ENCODE peak calls at places on chromosomes 7 and 10, in nine cellular contexts. One of them, this sample, is unnamed.

GRCh38 chr10:132516771-132517725 is 20.5 kb upstream of the INPP5A start:
- DNase-seq in skeletal muscle cell: peak; percentile 82
- DNase-seq in left ventricle myocardium superior: peak; percentile 95
- DNase-seq in GM04503: peak; percentile 92
- DNase-seq in T47D: peak; percentile 47
- DNase-seq in PC-3: peak; percentile 75
- DNase-seq in ovary: peak; percentile 97
- DNase-seq in neural crest cell: peak; percentile 64
- DNase-seq in activated CD8-positive, alpha-beta memory T cell treated with anti-CD3 and anti-CD28 coated beads for 4 hours: no peak
- DNase-seq in this sample: peak; percentile 98

GRCh38 chr10:60989400-60989876 is 45.5 kb upstream of the RHOBTB1 start:
- DNase-seq in skeletal muscle cell: no peak
- DNase-seq in left ventricle myocardium superior: no peak
- DNase-seq in GM04503: no peak
- DNase-seq in T47D: no peak
- DNase-seq in PC-3: peak; percentile 90
- DNase-seq in ovary: no peak
- DNase-seq in neural crest cell: no peak
- DNase-seq in activated CD8-positive, alpha-beta memory T cell treated with anti-CD3 and anti-CD28 coated beads for 4 hours: no peak
- DNase-seq in this sample: no peak

GRCh38 chr10:86387221-86387794 is 20.7 kb upstream of the GRID1 start:
- DNase-seq in skeletal muscle cell: no peak
- DNase-seq in left ventricle myocardium superior: no peak
- DNase-seq in GM04503: no peak
- DNase-seq in T47D: no peak
- DNase-seq in PC-3: no peak
- DNase-seq in ovary: no peak
- DNase-seq in neural crest cell: no peak
- DNase-seq in activated CD8-positive, alpha-beta memory T cell treated with anti-CD3 and anti-CD28 coated beads for 4 hours: no peak
- DNase-seq in this sample: no peak

GRCh38 chr10:75358835-75359421 is 42.6 kb downstream of the ZNF503 start:
- DNase-seq in skeletal muscle cell: peak; percentile 60
- DNase-seq in left ventricle myocardium superior: no peak
- DNase-seq in GM04503: peak; percentile 86
- DNase-seq in T47D: no peak
- DNase-seq in PC-3: peak; percentile 100
- DNase-seq in ovary: no peak
- DNase-seq in neural crest cell: no peak
- DNase-seq in activated CD8-positive, alpha-beta memory T cell treated with anti-CD3 and anti-CD28 coated beads for 4 hours: no peak
- DNase-seq in this sample: no peak

GRCh38 chr10:91551856-91552255 is 81.0 kb downstream of the PPP1R3C start:
- DNase-seq in skeletal muscle cell: peak; percentile 45
- DNase-seq in left ventricle myocardium superior: peak; percentile 55
- DNase-seq in GM04503: no peak
- DNase-seq in T47D: peak; percentile 27
- DNase-seq in PC-3: peak; percentile 40
- DNase-seq in ovary: peak; percentile 72
- DNase-seq in neural crest cell: peak; percentile 43
- DNase-seq in activated CD8-positive, alpha-beta memory T cell treated with anti-CD3 and anti-CD28 coated beads for 4 hours: no peak
- DNase-seq in this sample: no peak

GRCh38 chr10:103281753-103282152 is 4.8 kb downstream of the INA start:
- DNase-seq in skeletal muscle cell: no peak
- DNase-seq in left ventricle myocardium superior: no peak
- DNase-seq in GM04503: no peak
- DNase-seq in T47D: no peak
- DNase-seq in PC-3: no peak
- DNase-seq in ovary: no peak
- DNase-seq in neural crest cell: peak; percentile 50
- DNase-seq in activated CD8-positive, alpha-beta memory T cell treated with anti-CD3 and anti-CD28 coated beads for 4 hours: no peak
- DNase-seq in this sample: no peak

GRCh38 chr10:78470267-78471103 is 436.8 kb downstream of the RPS24 start:
- DNase-seq in skeletal muscle cell: no peak
- DNase-seq in left ventricle myocardium superior: no peak
- DNase-seq in GM04503: no peak
- DNase-seq in T47D: no peak
- DNase-seq in PC-3: peak; percentile 100
- DNase-seq in ovary: no peak
- DNase-seq in neural crest cell: no peak
- DNase-seq in activated CD8-positive, alpha-beta memory T cell treated with anti-CD3 and anti-CD28 coated beads for 4 hours: no peak
- DNase-seq in this sample: no peak

GRCh38 chr7:155450558-155450827 is 7.4 kb upstream of the EN2 start:
- DNase-seq in skeletal muscle cell: no peak
- DNase-seq in left ventricle myocardium superior: no peak
- DNase-seq in GM04503: no peak
- DNase-seq in T47D: no peak
- DNase-seq in PC-3: no peak
- DNase-seq in ovary: no peak
- DNase-seq in neural crest cell: no peak
- DNase-seq in activated CD8-positive, alpha-beta memory T cell treated with anti-CD3 and anti-CD28 coated beads for 4 hours: no peak
- DNase-seq in this sample: peak; percentile 78

GRCh38 chr7:92797693-92798092 is 38.7 kb downstream of the CDK6 start:
- DNase-seq in skeletal muscle cell: no peak
- DNase-seq in left ventricle myocardium superior: peak; percentile 40
- DNase-seq in GM04503: no peak
- DNase-seq in T47D: no peak
- DNase-seq in PC-3: no peak
- DNase-seq in ovary: no peak
- DNase-seq in neural crest cell: no peak
- DNase-seq in activated CD8-positive, alpha-beta memory T cell treated with anti-CD3 and anti-CD28 coated beads for 4 hours: no peak
- DNase-seq in this sample: no peak

GRCh38 chr10:53598914-53599313 is 826.3 kb upstream of the MBL2 start:
- DNase-seq in skeletal muscle cell: no peak
- DNase-seq in left ventricle myocardium superior: no peak
- DNase-seq in GM04503: no peak
- DNase-seq in T47D: no peak
- DNase-seq in PC-3: peak; percentile 98
- DNase-seq in ovary: no peak
- DNase-seq in neural crest cell: no peak
- DNase-seq in activated CD8-positive, alpha-beta memory T cell treated with anti-CD3 and anti-CD28 coated beads for 4 hours: no peak
- DNase-seq in this sample: no peak

GRCh38 chr10:28432210-28432676 is 100.7 kb upstream of the WAC start:
- DNase-seq in skeletal muscle cell: peak; percentile 16
- DNase-seq in left ventricle myocardium superior: peak; percentile 60
- DNase-seq in GM04503: peak; percentile 34
- DNase-seq in T47D: peak; percentile 16
- DNase-seq in PC-3: peak; percentile 64
- DNase-seq in ovary: peak; percentile 45
- DNase-seq in neural crest cell: peak; percentile 28
- DNase-seq in activated CD8-positive, alpha-beta memory T cell treated with anti-CD3 and anti-CD28 coated beads for 4 hours: peak; percentile 7
- DNase-seq in this sample: no peak

GRCh38 chr10:21975378-21975990 is 28.0 kb downstream of the DNAJC1 start:
- DNase-seq in skeletal muscle cell: no peak
- DNase-seq in left ventricle myocardium superior: no peak
- DNase-seq in GM04503: no peak
- DNase-seq in T47D: no peak
- DNase-seq in PC-3: no peak
- DNase-seq in ovary: no peak
- DNase-seq in neural crest cell: no peak
- DNase-seq in activated CD8-positive, alpha-beta memory T cell treated with anti-CD3 and anti-CD28 coated beads for 4 hours: no peak
- DNase-seq in this sample: no peak

GRCh38 chr10:52678611-52679010 is 94.0 kb downstream of the MBL2 start:
- DNase-seq in skeletal muscle cell: no peak
- DNase-seq in left ventricle myocardium superior: no peak
- DNase-seq in GM04503: no peak
- DNase-seq in T47D: no peak
- DNase-seq in PC-3: no peak
- DNase-seq in ovary: no peak
- DNase-seq in neural crest cell: no peak
- DNase-seq in activated CD8-positive, alpha-beta memory T cell treated with anti-CD3 and anti-CD28 coated beads for 4 hours: no peak
- DNase-seq in this sample: no peak

GRCh38 chr7:43691611-43692010 is 37.7 kb downstream of the COA1 start:
- DNase-seq in skeletal muscle cell: no peak
- DNase-seq in left ventricle myocardium superior: no peak
- DNase-seq in GM04503: no peak
- DNase-seq in T47D: no peak
- DNase-seq in PC-3: no peak
- DNase-seq in ovary: no peak
- DNase-seq in neural crest cell: no peak
- DNase-seq in activated CD8-positive, alpha-beta memory T cell treated with anti-CD3 and anti-CD28 coated beads for 4 hours: no peak
- DNase-seq in this sample: no peak

GRCh38 chr10:71821909-71822763 is 28.9 kb downstream of the PSAP start:
- DNase-seq in skeletal muscle cell: no peak
- DNase-seq in left ventricle myocardium superior: no peak
- DNase-seq in GM04503: no peak
- DNase-seq in T47D: no peak
- DNase-seq in PC-3: no peak
- DNase-seq in ovary: no peak
- DNase-seq in neural crest cell: no peak
- DNase-seq in activated CD8-positive, alpha-beta memory T cell treated with anti-CD3 and anti-CD28 coated beads for 4 hours: no peak
- DNase-seq in this sample: no peak

GRCh38 chr7:5143106-5143505 is 46.9 kb upstream of the WIPI2 start:
- DNase-seq in skeletal muscle cell: no peak
- DNase-seq in left ventricle myocardium superior: no peak
- DNase-seq in GM04503: no peak
- DNase-seq in T47D: no peak
- DNase-seq in PC-3: no peak
- DNase-seq in ovary: no peak
- DNase-seq in neural crest cell: no peak
- DNase-seq in activated CD8-positive, alpha-beta memory T cell treated with anti-CD3 and anti-CD28 coated beads for 4 hours: peak; percentile 1
- DNase-seq in this sample: no peak

GRCh38 chr10:122727426-122727825 is 27.8 kb upstream of the C10orf120 start:
- DNase-seq in skeletal muscle cell: no peak
- DNase-seq in left ventricle myocardium superior: no peak
- DNase-seq in GM04503: no peak
- DNase-seq in T47D: no peak
- DNase-seq in PC-3: peak; percentile 10
- DNase-seq in ovary: no peak
- DNase-seq in neural crest cell: no peak
- DNase-seq in activated CD8-positive, alpha-beta memory T cell treated with anti-CD3 and anti-CD28 coated beads for 4 hours: no peak
- DNase-seq in this sample: no peak

GRCh38 chr7:139043823-139044812 is 8.3 kb upstream of the ZC3HAV1L start:
- DNase-seq in skeletal muscle cell: no peak
- DNase-seq in left ventricle myocardium superior: no peak
- DNase-seq in GM04503: no peak
- DNase-seq in T47D: no peak
- DNase-seq in PC-3: no peak
- DNase-seq in ovary: no peak
- DNase-seq in neural crest cell: no peak
- DNase-seq in activated CD8-positive, alpha-beta memory T cell treated with anti-CD3 and anti-CD28 coated beads for 4 hours: peak; percentile 67
- DNase-seq in this sample: no peak

GRCh38 chr10:105952153-105952552 is 1212.4 kb downstream of the SORCS1 start:
- DNase-seq in skeletal muscle cell: peak; percentile 23
- DNase-seq in left ventricle myocardium superior: peak; percentile 26
- DNase-seq in GM04503: peak; percentile 3
- DNase-seq in T47D: no peak
- DNase-seq in PC-3: peak; percentile 20
- DNase-seq in ovary: no peak
- DNase-seq in neural crest cell: no peak
- DNase-seq in activated CD8-positive, alpha-beta memory T cell treated with anti-CD3 and anti-CD28 coated beads for 4 hours: no peak
- DNase-seq in this sample: no peak

GRCh38 chr10:113021268-113022028 is 71.4 kb downstream of the TCF7L2 start:
- DNase-seq in skeletal muscle cell: no peak
- DNase-seq in left ventricle myocardium superior: no peak
- DNase-seq in GM04503: no peak
- DNase-seq in T47D: no peak
- DNase-seq in PC-3: no peak
- DNase-seq in ovary: no peak
- DNase-seq in neural crest cell: no peak
- DNase-seq in activated CD8-positive, alpha-beta memory T cell treated with anti-CD3 and anti-CD28 coated beads for 4 hours: no peak
- DNase-seq in this sample: no peak

GRCh38 chr7:158268851-158269535 is 318.6 kb downstream of the PTPRN2 start:
- DNase-seq in skeletal muscle cell: no peak
- DNase-seq in left ventricle myocardium superior: peak; percentile 12
- DNase-seq in GM04503: no peak
- DNase-seq in T47D: no peak
- DNase-seq in PC-3: no peak
- DNase-seq in ovary: no peak
- DNase-seq in neural crest cell: no peak
- DNase-seq in activated CD8-positive, alpha-beta memory T cell treated with anti-CD3 and anti-CD28 coated beads for 4 hours: no peak
- DNase-seq in this sample: peak; percentile 58

GRCh38 chr7:25216837-25217236 is 11.4 kb downstream of the NPVF start:
- DNase-seq in skeletal muscle cell: peak; percentile 1
- DNase-seq in left ventricle myocardium superior: no peak
- DNase-seq in GM04503: peak; percentile 9
- DNase-seq in T47D: peak; percentile 19
- DNase-seq in PC-3: peak; percentile 79
- DNase-seq in ovary: no peak
- DNase-seq in neural crest cell: no peak
- DNase-seq in activated CD8-positive, alpha-beta memory T cell treated with anti-CD3 and anti-CD28 coated beads for 4 hours: no peak
- DNase-seq in this sample: no peak

GRCh38 chr10:96417432-96417831 is 58.6 kb upstream of the OPALIN start:
- DNase-seq in skeletal muscle cell: no peak
- DNase-seq in left ventricle myocardium superior: no peak
- DNase-seq in GM04503: no peak
- DNase-seq in T47D: peak; percentile 32
- DNase-seq in PC-3: peak; percentile 20
- DNase-seq in ovary: no peak
- DNase-seq in neural crest cell: no peak
- DNase-seq in activated CD8-positive, alpha-beta memory T cell treated with anti-CD3 and anti-CD28 coated beads for 4 hours: no peak
- DNase-seq in this sample: no peak

GRCh38 chr7:150968698-150969482 is 9.2 kb downstream of the KCNH2 start:
- DNase-seq in skeletal muscle cell: no peak
- DNase-seq in left ventricle myocardium superior: peak; percentile 48
- DNase-seq in GM04503: no peak
- DNase-seq in T47D: no peak
- DNase-seq in PC-3: no peak
- DNase-seq in ovary: no peak
- DNase-seq in neural crest cell: no peak
- DNase-seq in activated CD8-positive, alpha-beta memory T cell treated with anti-CD3 and anti-CD28 coated beads for 4 hours: no peak
- DNase-seq in this sample: no peak

GRCh38 chr7:130921391-130922180 is 187.6 kb upstream of the KLF14 start:
- DNase-seq in skeletal muscle cell: peak; percentile 54
- DNase-seq in left ventricle myocardium superior: peak; percentile 67
- DNase-seq in GM04503: peak; percentile 69
- DNase-seq in T47D: no peak
- DNase-seq in PC-3: no peak
- DNase-seq in ovary: peak; percentile 71
- DNase-seq in neural crest cell: peak; percentile 23
- DNase-seq in activated CD8-positive, alpha-beta memory T cell treated with anti-CD3 and anti-CD28 coated beads for 4 hours: no peak
- DNase-seq in this sample: peak; percentile 89

GRCh38 chr10:73810735-73811465 is 498 bp downstream of the NDST2 start:
- DNase-seq in skeletal muscle cell: no peak
- DNase-seq in left ventricle myocardium superior: peak; percentile 66
- DNase-seq in GM04503: no peak
- DNase-seq in T47D: peak; percentile 46
- DNase-seq in PC-3: peak; percentile 68
- DNase-seq in ovary: peak; percentile 58
- DNase-seq in neural crest cell: peak; percentile 28
- DNase-seq in activated CD8-positive, alpha-beta memory T cell treated with anti-CD3 and anti-CD28 coated beads for 4 hours: peak; percentile 32
- DNase-seq in this sample: peak; percentile 86

GRCh38 chr7:40643664-40644063 is 508.9 kb downstream of the SUGCT start:
- DNase-seq in skeletal muscle cell: no peak
- DNase-seq in left ventricle myocardium superior: no peak
- DNase-seq in GM04503: no peak
- DNase-seq in T47D: no peak
- DNase-seq in PC-3: no peak
- DNase-seq in ovary: no peak
- DNase-seq in neural crest cell: no peak
- DNase-seq in activated CD8-positive, alpha-beta memory T cell treated with anti-CD3 and anti-CD28 coated beads for 4 hours: no peak
- DNase-seq in this sample: no peak

GRCh38 chr10:110460111-110460809 is 37.4 kb upstream of the DUSP5 start:
- DNase-seq in skeletal muscle cell: no peak
- DNase-seq in left ventricle myocardium superior: peak; percentile 55
- DNase-seq in GM04503: no peak
- DNase-seq in T47D: no peak
- DNase-seq in PC-3: peak; percentile 44
- DNase-seq in ovary: no peak
- DNase-seq in neural crest cell: no peak
- DNase-seq in activated CD8-positive, alpha-beta memory T cell treated with anti-CD3 and anti-CD28 coated beads for 4 hours: peak; percentile 55
- DNase-seq in this sample: no peak

GRCh38 chr10:112335104-112335840 is 38.6 kb upstream of the ACSL5 start:
- DNase-seq in skeletal muscle cell: peak; percentile 12
- DNase-seq in left ventricle myocardium superior: no peak
- DNase-seq in GM04503: no peak
- DNase-seq in T47D: no peak
- DNase-seq in PC-3: no peak
- DNase-seq in ovary: no peak
- DNase-seq in neural crest cell: no peak
- DNase-seq in activated CD8-positive, alpha-beta memory T cell treated with anti-CD3 and anti-CD28 coated beads for 4 hours: no peak
- DNase-seq in this sample: no peak

GRCh38 chr10:132848951-132849545 is 63.1 kb upstream of the NKX6-2 start:
- DNase-seq in skeletal muscle cell: no peak
- DNase-seq in left ventricle myocardium superior: no peak
- DNase-seq in GM04503: no peak
- DNase-seq in T47D: no peak
- DNase-seq in PC-3: no peak
- DNase-seq in ovary: peak; percentile 24
- DNase-seq in neural crest cell: no peak
- DNase-seq in activated CD8-positive, alpha-beta memory T cell treated with anti-CD3 and anti-CD28 coated beads for 4 hours: no peak
- DNase-seq in this sample: no peak

GRCh38 chr7:131104611-131105293 is 222.9 kb upstream of the MKLN1 start:
- DNase-seq in skeletal muscle cell: no peak
- DNase-seq in left ventricle myocardium superior: no peak
- DNase-seq in GM04503: peak; percentile 8
- DNase-seq in T47D: no peak
- DNase-seq in PC-3: no peak
- DNase-seq in ovary: no peak
- DNase-seq in neural crest cell: no peak
- DNase-seq in activated CD8-positive, alpha-beta memory T cell treated with anti-CD3 and anti-CD28 coated beads for 4 hours: no peak
- DNase-seq in this sample: no peak

This sample was measured in posterior vena cava.